ENCODE peak calls at places on chromosomes 5 and 9, in four cellular contexts. One of them, this sample, is unnamed.

GRCh38 chr5:159913481-159913880 is 2.8 kb upstream of the ADRA1B start:
- DNase-seq in tibial nerve: no peak
- DNase-seq in ovary: no peak
- DNase-seq in Peyer's patch: no peak
- DNase-seq in this sample: no peak

GRCh38 chr5:147037517-147038205 is 159.1 kb upstream of the PPP2R2B start:
- DNase-seq in ovary: no peak
- DNase-seq in Peyer's patch: no peak
- DNase-seq in tibial nerve: no peak
- DNase-seq in this sample: no peak

GRCh38 chr5:171989946-171990712 is 16.3 kb downstream of the FBXW11 start:
- DNase-seq in tibial nerve: no peak
- DNase-seq in Peyer's patch: no peak
- DNase-seq in ovary: no peak
- DNase-seq in this sample: no peak

GRCh38 chr9:108130896-108131295 is 641.3 kb upstream of the KLF4 start:
- DNase-seq in ovary: no peak
- DNase-seq in tibial nerve: no peak
- DNase-seq in Peyer's patch: no peak
- DNase-seq in this sample: no peak

GRCh38 chr5:107271682-107272350 is 398.9 kb downstream of the EFNA5 start:
- DNase-seq in ovary: no peak
- DNase-seq in tibial nerve: no peak
- DNase-seq in Peyer's patch: no peak
- DNase-seq in this sample: no peak

GRCh38 chr5:156186760-156187159 is 140.2 kb upstream of the SGCD start:
- DNase-seq in Peyer's patch: no peak
- DNase-seq in ovary: no peak
- DNase-seq in tibial nerve: no peak
- DNase-seq in this sample: no peak

GRCh38 chr5:33491941-33492340 is 51.2 kb downstream of the TARS1 start:
- DNase-seq in Peyer's patch: no peak
- DNase-seq in tibial nerve: no peak
- DNase-seq in ovary: no peak
- DNase-seq in this sample: no peak

GRCh38 chr5:83031391-83031790 is 45.8 kb downstream of the TMEM167A start:
- DNase-seq in tibial nerve: no peak
- DNase-seq in ovary: no peak
- DNase-seq in Peyer's patch: no peak
- DNase-seq in this sample: no peak

GRCh38 chr9:114388764-114389375 is 1.1 kb upstream of the AKNA start:
- DNase-seq in tibial nerve: no peak
- DNase-seq in ovary: no peak
- DNase-seq in Peyer's patch: no peak
- DNase-seq in this sample: peak

DNA sequence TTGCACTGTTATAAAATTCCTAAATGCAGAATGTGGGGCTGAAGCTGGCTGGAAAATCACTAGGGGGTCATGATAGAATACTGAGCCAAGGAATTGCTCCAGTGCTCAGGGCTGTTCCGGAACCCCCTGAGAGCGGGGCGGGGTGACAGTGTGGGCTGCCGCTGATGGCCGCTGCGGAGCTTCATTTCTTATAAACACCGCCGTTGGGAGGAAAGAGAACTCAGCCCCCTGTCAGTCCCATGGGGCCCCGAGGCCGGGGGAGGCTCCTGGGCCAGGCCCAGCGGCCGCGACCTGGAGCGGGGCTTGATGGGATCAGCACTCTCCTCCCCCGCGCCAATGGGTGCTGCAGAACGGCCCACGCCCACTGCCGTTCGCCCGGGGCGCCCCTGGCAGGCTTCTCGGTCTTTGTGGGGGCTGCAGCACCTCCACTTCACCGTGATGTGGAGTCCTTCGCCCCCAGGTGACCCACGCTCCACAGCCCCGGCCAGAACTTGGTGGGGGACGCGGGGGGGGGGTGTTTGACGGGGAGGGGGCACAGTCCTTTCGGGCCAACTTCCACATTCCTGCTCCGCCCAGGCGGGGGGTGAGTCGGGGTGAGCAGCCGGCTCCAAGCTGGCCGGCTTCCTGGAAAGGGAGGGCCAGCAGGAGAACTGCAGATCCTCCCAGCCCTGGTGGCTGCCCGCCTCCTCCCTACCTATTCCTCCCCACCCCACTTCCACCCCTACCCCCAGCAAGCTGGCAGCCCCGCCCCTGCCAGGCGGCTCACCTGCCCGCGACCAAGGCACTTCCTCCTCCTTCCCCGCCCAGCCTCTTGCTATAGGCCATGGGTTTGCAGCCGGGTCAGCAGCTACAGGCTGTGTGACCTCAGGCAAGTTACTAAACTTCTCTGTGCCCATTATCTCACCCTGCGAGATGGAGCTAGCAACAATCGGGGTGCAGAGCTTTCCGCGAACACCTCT is 5.4 kb upstream of the IRF1 start:
- DNase-seq in tibial nerve: peak
- DNase-seq in Peyer's patch: peak
- DNase-seq in ovary: peak
- DNase-seq in this sample: peak
- TF ChIP-seq POLR2A in tibial nerve: no peak
- TF ChIP-seq POLR2A in Peyer's patch: peak
- TF ChIP-seq POLR2A in ovary: peak
- TF ChIP-seq POLR2A in this sample: peak

GRCh38 chr9:14096182-14096922 is 217.6 kb downstream of the NFIB start:
- DNase-seq in ovary: peak
- DNase-seq in tibial nerve: no peak
- DNase-seq in Peyer's patch: no peak
- DNase-seq in this sample: no peak
- H3K27ac ChIP-seq in ovary: no peak
- H3K27ac ChIP-seq in tibial nerve: peak
- H3K27ac ChIP-seq in Peyer's patch: peak
- H3K27ac ChIP-seq in this sample: peak

GRCh38 chr9:133031496-133031911 is 707 bp downstream of the GTF3C5 start:
- DNase-seq in tibial nerve: no peak
- DNase-seq in ovary: no peak
- DNase-seq in Peyer's patch: peak
- DNase-seq in this sample: no peak

GRCh38 chr9:133032171-133032570 is 1.4 kb downstream of the GTF3C5 start:
- DNase-seq in ovary: no peak
- DNase-seq in tibial nerve: no peak
- DNase-seq in Peyer's patch: peak
- DNase-seq in this sample: no peak

GRCh38 chr9:133037775-133038174 is 7.0 kb downstream of the GTF3C5 start:
- DNase-seq in tibial nerve: no peak
- DNase-seq in ovary: no peak
- DNase-seq in Peyer's patch: no peak
- DNase-seq in this sample: no peak

GRCh38 chr9:133031130-133031422 is 279 bp downstream of the GTF3C5 start:
- DNase-seq in Peyer's patch: no peak
- DNase-seq in ovary: no peak
- DNase-seq in tibial nerve: no peak
- DNase-seq in this sample: no peak

DNA sequence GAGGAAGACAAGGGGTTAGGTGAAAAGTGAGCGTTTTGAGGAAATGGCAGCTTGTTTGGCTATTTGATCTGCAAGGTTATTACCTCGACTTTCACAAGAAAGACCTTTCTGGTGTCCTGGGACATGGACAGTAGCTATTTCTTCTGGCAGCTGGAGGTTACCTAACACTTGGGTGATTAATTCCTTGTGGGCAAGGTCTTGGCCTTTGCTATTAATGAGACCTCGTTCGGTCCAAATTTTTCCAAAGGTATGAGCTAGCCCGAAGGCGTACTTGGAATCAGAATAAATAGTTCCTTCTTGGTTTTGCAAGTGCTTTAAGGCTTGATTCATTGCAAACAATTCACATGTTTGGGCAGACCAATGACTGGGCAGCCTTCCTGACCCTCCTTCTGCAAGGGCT is 4.9 kb downstream of the GTF3C5 start:
- DNase-seq in ovary: no peak
- DNase-seq in tibial nerve: no peak
- DNase-seq in Peyer's patch: no peak
- DNase-seq in this sample: no peak
- TF ChIP-seq POLR2A in ovary: no peak
- TF ChIP-seq POLR2A in tibial nerve: no peak
- TF ChIP-seq POLR2A in Peyer's patch: no peak
- TF ChIP-seq POLR2A in this sample: no peak

DNA sequence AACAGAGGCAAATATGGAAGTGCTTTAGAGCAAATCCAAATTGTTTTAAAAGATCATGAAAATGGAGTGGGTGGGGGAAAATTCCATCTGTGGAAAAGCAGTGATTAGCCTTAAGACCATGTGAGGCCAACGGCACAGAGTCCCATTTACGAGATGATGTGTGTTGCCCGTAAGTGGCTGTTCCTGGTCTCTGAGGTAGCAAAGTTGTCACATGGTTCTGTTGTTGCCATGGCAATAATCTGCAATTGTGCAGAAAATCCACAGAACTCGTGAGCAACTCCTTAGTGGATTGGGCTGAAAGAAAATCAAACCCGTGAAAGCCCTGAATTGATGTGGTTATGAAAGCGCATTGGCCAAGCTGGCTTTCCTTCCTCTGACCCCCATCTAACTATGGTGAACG is 614.7 kb downstream of the EBF1 start:
- DNase-seq in ovary: peak
- DNase-seq in tibial nerve: peak
- DNase-seq in Peyer's patch: no peak
- DNase-seq in this sample: no peak
- H3K27ac ChIP-seq in ovary: no peak
- H3K27ac ChIP-seq in tibial nerve: no peak
- H3K27ac ChIP-seq in Peyer's patch: no peak
- H3K27ac ChIP-seq in this sample: no peak

GRCh38 chr5:167947312-167947711 is 344.1 kb upstream of the WWC1 start:
- DNase-seq in Peyer's patch: no peak
- DNase-seq in ovary: no peak
- DNase-seq in tibial nerve: peak
- DNase-seq in this sample: no peak
- TF ChIP-seq POLR2A in Peyer's patch: no peak
- TF ChIP-seq POLR2A in ovary: no peak
- TF ChIP-seq POLR2A in tibial nerve: no peak
- TF ChIP-seq POLR2A in this sample: no peak

DNA sequence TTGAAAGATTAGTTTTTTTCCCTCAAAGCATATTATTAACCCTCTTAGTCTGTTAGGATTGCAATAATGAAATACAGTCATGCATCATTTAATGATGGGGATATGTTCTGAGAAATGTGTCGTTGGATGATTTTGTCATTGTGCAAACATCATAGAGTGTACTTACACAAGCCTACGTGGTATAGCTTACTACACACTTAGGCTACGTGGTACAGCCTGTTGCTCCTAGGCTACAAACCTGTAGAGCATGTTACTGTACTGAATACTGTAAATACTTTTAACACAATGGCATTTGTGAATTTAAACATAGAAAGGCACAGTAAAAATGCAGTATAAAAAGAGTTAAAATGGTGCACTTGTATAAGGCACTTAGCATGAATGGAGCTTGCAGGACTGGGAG is 132.7 kb downstream of the PDE8B start:
- DNase-seq in Peyer's patch: no peak
- DNase-seq in ovary: no peak
- DNase-seq in tibial nerve: no peak
- DNase-seq in this sample: no peak
- H3K27ac ChIP-seq in Peyer's patch: no peak
- H3K27ac ChIP-seq in ovary: no peak
- H3K27ac ChIP-seq in tibial nerve: no peak
- H3K27ac ChIP-seq in this sample: no peak

DNA sequence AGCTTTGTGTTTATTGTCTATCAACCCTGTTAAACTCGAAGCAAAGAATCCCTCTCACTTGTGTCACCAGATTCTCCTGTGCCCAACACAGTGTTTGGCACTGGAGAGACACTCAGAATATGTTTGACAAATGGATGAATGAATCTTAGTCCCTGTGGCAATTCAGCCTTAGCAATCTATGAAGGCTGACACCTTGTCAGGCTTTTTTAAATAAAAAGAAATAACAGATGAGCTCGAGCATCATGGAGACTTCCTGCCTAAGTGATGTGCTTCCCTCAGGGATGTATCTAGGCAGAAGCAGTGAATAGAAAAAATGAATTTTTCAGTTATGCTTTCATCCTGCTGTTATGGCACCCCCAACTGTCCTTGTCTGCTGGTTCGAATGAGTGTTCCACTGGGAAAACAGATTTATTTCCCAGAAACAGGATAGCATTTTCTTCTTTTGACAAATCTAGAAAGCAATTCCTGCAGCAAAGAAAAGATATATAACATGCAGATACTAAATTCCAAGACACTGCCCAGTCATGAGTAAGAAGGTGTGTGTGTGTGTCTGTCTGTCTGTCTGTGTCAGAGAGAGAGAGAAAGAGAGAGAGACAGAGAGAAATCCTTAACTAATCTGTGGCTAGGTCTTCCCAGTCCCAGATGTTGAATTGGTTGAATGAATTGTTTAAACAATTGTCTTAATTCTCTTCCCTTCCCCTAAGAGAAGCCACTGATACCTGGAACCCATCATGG is 16.7 kb downstream of the MAMDC2 start:
- DNase-seq in tibial nerve: no peak
- DNase-seq in Peyer's patch: no peak
- DNase-seq in ovary: no peak
- DNase-seq in this sample: no peak
- TF ChIP-seq POLR2A in tibial nerve: no peak
- TF ChIP-seq POLR2A in Peyer's patch: no peak
- TF ChIP-seq POLR2A in ovary: no peak
- TF ChIP-seq POLR2A in this sample: no peak

DNA sequence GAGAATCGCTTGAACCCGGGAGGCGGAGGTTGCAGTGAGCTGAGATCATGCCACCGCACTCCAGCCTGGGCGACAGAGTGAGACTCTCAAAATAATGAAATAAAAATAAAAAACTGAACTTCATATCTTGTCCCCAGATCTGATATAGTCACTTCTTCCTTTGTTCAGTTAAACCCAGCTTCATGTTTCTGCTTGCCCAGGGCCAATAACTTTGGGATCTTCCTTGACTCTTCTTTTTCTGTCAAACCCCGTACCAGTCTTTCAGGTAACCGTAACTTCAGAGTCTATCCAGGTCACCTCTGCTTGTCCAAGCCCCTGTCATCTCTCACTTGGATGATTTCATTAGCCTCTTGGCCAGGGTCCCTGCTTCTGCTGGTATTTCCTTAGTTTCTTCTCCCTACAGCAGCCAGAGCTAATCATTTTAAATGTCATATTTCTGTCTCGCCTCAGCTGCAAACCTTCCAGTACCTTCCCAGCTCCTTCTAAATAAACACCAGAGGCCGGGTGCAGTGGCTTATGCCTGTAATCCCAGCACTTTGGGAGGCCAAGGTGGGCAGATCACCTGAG is 19.7 kb upstream of the ABL1 start:
- DNase-seq in Peyer's patch: no peak
- DNase-seq in ovary: no peak
- DNase-seq in tibial nerve: no peak
- DNase-seq in this sample: no peak
- H3K27ac ChIP-seq in Peyer's patch: no peak
- H3K27ac ChIP-seq in ovary: no peak
- H3K27ac ChIP-seq in tibial nerve: no peak
- H3K27ac ChIP-seq in this sample: no peak